ENCODE peak calls at places on chromosomes 2 and 18, in nine cellular contexts. N is B cell; J is transverse colon; F is stimulated activated CD8-positive, alpha-beta memory T cell treated with anti-CD3 and anti-CD28 coated beads, Interleukin-7, amount 100 ng/mL, for 24 hours; A is C1 segment of cervical spinal cord; T is effector memory CD4-positive, alpha-beta T cell; H is dorsolateral prefrontal cortex; W is activated effector memory CD4-positive, alpha-beta T cell treated with anti-CD3 and anti-CD28 coated beads, Interleukin-2, amount 50 U/mL, for 16 hours; V is lower lobe of right lung. K is an unnamed sample.

GRCh38 chr18:48866028-48866733 is 84.6 kb downstream of the SMAD7 start:
- DNase-seq in N (no peak), J (peak; percentile 52), F (no peak), A (no peak), T (no peak), H (peak; percentile 77), W (no peak), V (peak; percentile 57), K (no peak)

GRCh38 chr2:10875126-10875525 is 36.6 kb upstream of the KCNF1 start:
- DNase-seq in N (no peak), J (no peak), F (no peak), A (no peak), T (no peak), H (no peak), W (no peak), V (no peak), K (no peak)

GRCh38 chr2:173099271-173099670 is 23.6 kb downstream of the MAP3K20 start:
- DNase-seq in N (no peak), J (no peak), F (no peak), A (no peak), T (no peak), H (no peak), W (no peak), V (no peak), K (no peak)

GRCh38 chr2:231222318-231223000 is 24.0 kb downstream of the ARMC9 start:
- DNase-seq in N (no peak), J (no peak), F (no peak), A (no peak), T (no peak), H (no peak), W (no peak), V (no peak), K (no peak)

GRCh38 chr2:242030858-242031257 is 161.3 kb downstream of the RTP5 start:
- DNase-seq in N (no peak), J (no peak), F (no peak), A (no peak), T (no peak), H (peak; percentile 3), W (peak; percentile 55), V (no peak), K (no peak)

GRCh38 chr2:8515390-8515761 is 166.5 kb upstream of the ID2 start:
- DNase-seq in N (peak; percentile 66), J (peak; percentile 68), F (peak; percentile 15), A (peak; percentile 32), T (peak; percentile 57), H (no peak), W (peak; percentile 83), V (no peak), K (peak; percentile 41)

GRCh38 chr18:55124078-55124477 is 164.8 kb upstream of the CCDC68 start:
- DNase-seq in N (no peak), J (no peak), F (no peak), A (no peak), T (no peak), H (no peak), W (no peak), V (no peak), K (no peak)

GRCh38 chr2:233208382-233209116 is 42.9 kb upstream of the ATG16L1 start:
- DNase-seq in N (peak; percentile 48), J (no peak), F (no peak), A (no peak), T (no peak), H (no peak), W (no peak), V (no peak), K (no peak)

GRCh38 chr2:212683346-212683745 is 144.7 kb upstream of the ERBB4 start:
- DNase-seq in N (no peak), J (no peak), F (no peak), A (no peak), T (no peak), H (no peak), W (no peak), V (no peak), K (no peak)

GRCh38 chr18:23852236-23853045 is 162.1 kb upstream of the TTC39C start:
- DNase-seq in N (peak; percentile 42), J (no peak), F (no peak), A (no peak), T (no peak), H (no peak), W (no peak), V (no peak), K (no peak)

GRCh38 chr2:53509827-53510785 is 257.5 kb upstream of the CHAC2 start:
- DNase-seq in N (no peak), J (no peak), F (no peak), A (no peak), T (no peak), H (no peak), W (no peak), V (peak; percentile 48), K (no peak)